ENCODE peak calls at places on chromosomes 7 and 10, in six cellular contexts. V, U, G, M, P and Y are unnamed samples.

GRCh38 chr10:14184841-14185500 is 145.8 kb downstream of the FRMD4A start:
- DNase-seq in V (peak; percentile 29), U (peak; percentile 65), G (no peak), M (no peak), P (no peak), Y (peak; percentile 21)

GRCh38 chr7:23018747-23019146 is 4.8 kb upstream of the HYCC1 start:
- DNase-seq in V (no peak), U (no peak), G (no peak), M (no peak), P (no peak), Y (peak; percentile 62)

GRCh38 chr7:81684513-81685262 is 85.2 kb downstream of the HGF start:
- DNase-seq in V (no peak), U (peak; percentile 1), G (peak; percentile 94), M (peak; percentile 90), P (peak; percentile 87), Y (peak; percentile 95)

GRCh38 chr7:144835166-144835611 is 664 bp downstream of the TPK1 start:
- DNase-seq in V (no peak), U (peak; percentile 50), G (peak; percentile 5), M (peak; percentile 61), P (peak; percentile 58), Y (peak; percentile 82)

GRCh38 chr7:12834782-12835181 is 147.3 kb downstream of the ARL4A start:
- DNase-seq in V (no peak), U (no peak), G (no peak), M (no peak), P (no peak), Y (no peak)

GRCh38 chr7:1544896-1545416 is 11.0 kb downstream of the TMEM184A start:
- DNase-seq in V (no peak), U (no peak), G (no peak), M (no peak), P (no peak), Y (no peak)

GRCh38 chr7:112723416-112723815 is 66.8 kb downstream of the TMEM168 start:
- DNase-seq in V (no peak), U (no peak), G (no peak), M (no peak), P (no peak), Y (no peak)

GRCh38 chr10:77463967-77464745 is 173.5 kb downstream of the KCNMA1 start:
- DNase-seq in V (no peak), U (no peak), G (no peak), M (no peak), P (no peak), Y (no peak)